ENCODE peak calls at places on chromosomes 7 and 10, in nine cellular contexts. V, B, A, P, Y, F, Q, C and U are unnamed samples. For H3K4me1, the result is how much of the 10 kb centered on the place peaks cover.

GRCh38 chr7:44196450-44196872 is 4.3 kb upstream of the YKT6 start:
- DNase-seq in P (peak), B (no peak), Y (peak), C (peak), V (peak), A (no peak), F (peak), Q (no peak), U (no peak)

GRCh38 chr10:14603539-14604102 is 171.1 kb downstream of the FAM107B start:
- DNase-seq in Q (no peak), P (no peak), Y (peak), B (no peak), A (no peak), V (peak), F (peak), C (peak), U (no peak)

GRCh38 chr7:99975782-99976521 is at the start of gene AZGP1:
- DNase-seq in A (no peak), P (no peak), V (peak), F (peak), B (no peak), Y (no peak), C (peak), Q (no peak), U (no peak)

GRCh38 chr10:104479906-104480579 is 126.4 kb downstream of the CFAP58 start:
- DNase-seq in Y (no peak), Q (no peak), V (no peak), A (no peak), C (no peak), F (no peak), P (no peak), B (no peak), U (peak)

GRCh38 chr10:87092356-87092860 is 2.2 kb downstream of the GLUD1 start:
- DNase-seq in B (no peak), A (no peak), C (peak), Q (no peak), V (no peak), F (no peak), Y (peak), P (no peak), U (no peak)

GRCh38 chr10:48215148-48215982 is 59.1 kb downstream of the FRMPD2 start:
- DNase-seq in Q (no peak), V (peak), B (no peak), P (peak), C (peak), Y (peak), A (peak), F (no peak), U (peak)

GRCh38 chr7:137975768-137976167 is 26.1 kb downstream of the CREB3L2 start:
- DNase-seq in Y (peak), C (no peak), V (no peak), P (no peak), B (no peak), F (no peak), Q (no peak), A (no peak), U (no peak)

GRCh38 chr7:116395125-116395791 is 104.3 kb upstream of the CAV2 start:
- DNase-seq in V (no peak), A (no peak), B (peak), Q (peak), P (peak), F (no peak), Y (no peak), C (peak), U (no peak)

GRCh38 chr7:1704326-1705241 is 34.5 kb downstream of the ELFN1 start:
- DNase-seq in B (no peak), V (no peak), C (no peak), P (no peak), F (peak), Y (no peak), Q (no peak), A (no peak), U (no peak)

GRCh38 chr7:151256410-151257045 is 8.0 kb upstream of the SMARCD3 start:
- DNase-seq in A (no peak), B (peak), F (no peak), V (no peak), Q (peak), P (no peak), C (no peak), Y (no peak), U (no peak)

GRCh38 chr7:111076205-111076604 is 14.7 kb upstream of the LRRN3 start:
- DNase-seq in Q (no peak), F (no peak), V (no peak), P (no peak), B (no peak), A (no peak), Y (no peak), C (no peak), U (no peak)

GRCh38 chr7:74606909-74607255 is 50.6 kb upstream of the GTF2I start:
- DNase-seq in B (no peak), P (no peak), C (no peak), A (no peak), Q (no peak), V (no peak), F (no peak), Y (no peak), U (no peak)

GRCh38 chr7:74599251-74599650 is 58.3 kb upstream of the GTF2I start:
- DNase-seq in V (no peak), A (no peak), Y (no peak), P (no peak), F (no peak), Q (no peak), C (no peak), B (no peak), U (no peak)

GRCh38 chr7:74606101-74606908 is 51.2 kb upstream of the GTF2I start:
- DNase-seq in V (peak), B (no peak), Q (no peak), Y (peak), A (no peak), C (peak), F (peak), P (no peak), U (no peak)

GRCh38 chr7:74598558-74598957 is 59.0 kb upstream of the GTF2I start:
- DNase-seq in A (no peak), Y (no peak), P (no peak), V (no peak), B (no peak), C (no peak), Q (no peak), F (no peak), U (no peak)

DNA sequence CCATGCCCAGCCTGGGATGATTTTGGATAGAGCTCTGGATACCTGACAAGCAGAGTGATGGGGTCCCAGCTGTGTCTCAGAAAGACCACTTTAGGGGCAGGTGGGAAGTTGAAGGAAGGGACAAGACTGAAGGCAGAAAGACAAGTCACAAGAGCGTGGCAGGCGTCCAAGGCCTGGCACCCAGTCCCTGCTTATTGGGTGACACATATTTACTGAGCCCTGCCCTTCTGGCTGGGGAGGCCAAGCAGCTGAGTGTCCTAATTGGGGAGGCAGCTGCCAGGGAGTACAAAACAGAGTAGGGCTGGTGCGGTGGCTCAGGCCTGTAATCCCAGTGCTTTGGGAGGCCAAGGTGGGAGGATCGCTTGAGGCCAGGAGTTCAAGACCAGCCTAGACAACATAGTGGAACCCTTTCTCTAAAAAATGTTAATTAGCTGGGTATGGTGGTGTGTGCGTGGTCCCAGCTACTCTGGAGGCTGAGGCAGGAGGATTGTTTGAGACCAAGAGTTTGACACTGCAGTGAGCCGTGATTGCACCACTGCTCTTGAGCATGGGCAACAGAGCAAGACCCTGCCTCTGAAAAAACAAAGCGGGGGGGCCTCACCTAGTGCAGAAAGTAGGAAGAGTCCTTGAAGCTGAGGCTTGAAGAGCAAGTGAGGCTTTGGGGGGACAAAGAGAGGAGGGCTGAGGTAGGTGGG is 53.0 kb upstream of the GTF2I start:
- DNase-seq in Q (no peak), A (no peak), F (peak), V (no peak), B (no peak), C (no peak), P (no peak), Y (no peak), U (no peak)
- H3K4me1 ChIP-seq in Q (under half), A (under half), F (under half), V (under half), B (under half), C (under half), P (under half), Y (under half), U (under half)

GRCh38 chr7:106281919-106282318 is 2.9 kb downstream of the NAMPT start:
- DNase-seq in B (no peak), Q (no peak), A (no peak), V (no peak), F (no peak), P (no peak), Y (no peak), C (no peak), U (no peak)
- H3K4me1 ChIP-seq in B (under half), Q (under half), A (under half), V (under half), F (half or more), P (half or more), Y (under half), C (under half), U (under half)

GRCh38 chr10:97573021-97573420 is 442 bp downstream of the ANKRD2 start:
- DNase-seq in A (no peak), Y (no peak), F (no peak), Q (no peak), P (no peak), B (no peak), C (no peak), V (no peak), U (no peak)

GRCh38 chr10:97571622-97572021 is 957 bp upstream of the ANKRD2 start:
- DNase-seq in Q (no peak), V (no peak), P (no peak), B (no peak), A (no peak), Y (no peak), F (no peak), C (peak), U (no peak)

GRCh38 chr10:97570146-97570788 is 2.3 kb upstream of the ANKRD2 start:
- DNase-seq in Y (no peak), V (no peak), P (no peak), A (no peak), C (no peak), Q (no peak), F (no peak), B (no peak), U (no peak)

GRCh38 chr10:97572214-97572989 is at the start of gene ANKRD2:
- DNase-seq in C (peak), B (peak), F (peak), V (peak), Y (peak), A (peak), P (peak), Q (peak), U (no peak)

GRCh38 chr10:97570789-97571536 is 1.6 kb upstream of the ANKRD2 start:
- DNase-seq in A (no peak), Q (no peak), P (no peak), F (no peak), V (no peak), C (no peak), B (no peak), Y (no peak), U (no peak)
- H3K4me1 ChIP-seq in A (under half), Q (under half), P (half or more), F (under half), V (under half), C (under half), B (under half), Y (under half), U (under half)

GRCh38 chr10:61898435-61898778 is 3.1 kb upstream of the ARID5B start:
- DNase-seq in Q (no peak), P (no peak), B (no peak), C (no peak), F (no peak), A (no peak), Y (no peak), V (peak), U (no peak)
- H3K4me1 ChIP-seq in Q (under half), P (under half), B (under half), C (under half), F (under half), A (under half), Y (under half), V (under half), U (under half)

DNA sequence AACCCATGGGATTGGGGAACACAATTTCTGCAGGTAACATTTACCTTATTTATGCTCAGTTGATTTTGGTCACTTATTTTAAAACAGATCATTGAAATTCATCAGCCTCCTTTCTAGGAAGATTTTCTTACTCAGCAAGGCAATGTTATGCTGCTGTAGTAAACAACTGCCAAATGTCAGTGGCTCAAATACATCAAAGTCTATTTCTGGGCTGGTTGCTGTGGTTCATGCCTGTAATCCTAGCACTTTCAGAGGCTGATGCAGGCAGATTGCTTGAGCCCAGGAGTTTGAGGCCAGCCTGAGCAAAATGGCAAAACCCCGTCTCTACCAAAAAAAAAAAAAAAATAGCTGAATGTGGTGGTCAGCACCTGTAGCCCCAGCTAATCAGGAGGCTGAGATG is 25.9 kb downstream of the HABP2 start:
- DNase-seq in V (no peak), F (no peak), Q (no peak), C (no peak), A (no peak), P (no peak), B (no peak), Y (no peak), U (no peak)
- H3K4me1 ChIP-seq in V (under half), F (under half), Q (under half), C (under half), A (under half), P (under half), B (under half), Y (under half), U (under half)

GRCh38 chr10:97278491-97278989 is 13.9 kb downstream of the ARHGAP19 start:
- DNase-seq in V (peak), F (no peak), C (peak), B (no peak), A (no peak), Q (no peak), P (peak), Y (peak), U (no peak)
- H3K4me1 ChIP-seq in V (under half), F (under half), C (under half), B (under half), A (under half), Q (under half), P (under half), Y (under half), U (under half)

GRCh38 chr10:27500886-27501285 is 3.2 kb upstream of the RAB18 start:
- DNase-seq in B (no peak), Y (no peak), V (no peak), Q (no peak), C (no peak), F (no peak), P (no peak), A (no peak), U (no peak)

GRCh38 chr10:27503498-27504006 is 552 bp upstream of the RAB18 start:
- DNase-seq in F (no peak), P (no peak), A (no peak), Y (no peak), V (peak), B (no peak), Q (no peak), C (no peak), U (no peak)

GRCh38 chr10:27504007-27504890 is at the start of gene RAB18:
- DNase-seq in A (peak), C (peak), P (peak), F (peak), B (peak), Q (peak), Y (peak), V (peak), U (peak)

GRCh38 chr10:27506280-27506679 is 2.2 kb downstream of the RAB18 start:
- DNase-seq in F (no peak), A (no peak), Q (no peak), P (no peak), V (no peak), B (no peak), C (no peak), Y (no peak), U (no peak)

DNA sequence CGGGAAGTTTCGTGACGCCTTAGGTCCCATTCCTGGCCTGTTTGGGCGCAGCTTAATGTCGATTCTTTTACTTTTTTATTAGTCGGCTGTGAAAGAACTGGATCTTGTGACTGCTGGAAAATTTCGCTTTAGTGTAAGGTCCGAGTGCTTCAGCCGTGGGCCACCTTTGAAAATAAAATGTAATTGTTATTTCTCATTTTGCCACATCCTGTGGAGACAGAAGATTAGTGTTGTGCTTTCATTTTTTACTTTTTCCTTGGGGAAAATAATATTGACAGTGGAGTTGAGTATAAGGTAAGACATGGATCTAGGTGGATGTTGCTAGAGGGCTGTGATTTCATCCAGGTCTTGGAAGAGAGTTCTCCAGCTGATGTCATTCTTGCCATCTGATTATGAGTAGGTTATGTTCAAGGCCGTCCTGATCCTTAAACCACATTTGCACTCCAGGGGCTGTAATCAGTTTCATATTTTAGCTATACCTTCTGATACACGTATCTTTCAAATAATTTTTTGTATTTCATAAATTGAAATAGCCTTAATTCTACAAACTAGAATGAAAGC is 873 bp downstream of the RAB18 start:
- DNase-seq in C (peak), Q (no peak), F (no peak), P (no peak), B (no peak), A (no peak), V (no peak), Y (no peak), U (no peak)
- H3K4me1 ChIP-seq in C (under half), Q (under half), F (under half), P (under half), B (under half), A (under half), V (under half), Y (under half), U (half or more)

GRCh38 chr10:28535846-28536245 is 2.9 kb downstream of the WAC start:
- DNase-seq in C (no peak), F (no peak), Q (no peak), A (no peak), P (no peak), V (no peak), Y (no peak), B (no peak), U (no peak)
- H3K4me1 ChIP-seq in C (under half), F (under half), Q (under half), A (under half), P (under half), V (under half), Y (under half), B (under half), U (under half)

GRCh38 chr10:50379652-50380051 is 128.3 kb upstream of the ASAH2 start:
- DNase-seq in Q (no peak), B (no peak), Y (no peak), A (no peak), F (no peak), V (no peak), C (no peak), P (no peak), U (no peak)

GRCh38 chr10:50375051-50375452 is 123.7 kb upstream of the ASAH2 start:
- DNase-seq in F (no peak), A (no peak), C (no peak), V (no peak), P (no peak), Q (no peak), Y (no peak), B (no peak), U (no peak)

GRCh38 chr10:50373821-50374501 is 122.6 kb upstream of the ASAH2 start:
- DNase-seq in V (no peak), C (no peak), Q (no peak), F (no peak), A (no peak), Y (no peak), P (no peak), B (no peak), U (no peak)

GRCh38 chr10:50369931-50370330 is 118.6 kb upstream of the ASAH2 start:
- DNase-seq in B (no peak), Y (no peak), A (no peak), C (no peak), F (no peak), V (no peak), Q (no peak), P (no peak), U (no peak)

DNA sequence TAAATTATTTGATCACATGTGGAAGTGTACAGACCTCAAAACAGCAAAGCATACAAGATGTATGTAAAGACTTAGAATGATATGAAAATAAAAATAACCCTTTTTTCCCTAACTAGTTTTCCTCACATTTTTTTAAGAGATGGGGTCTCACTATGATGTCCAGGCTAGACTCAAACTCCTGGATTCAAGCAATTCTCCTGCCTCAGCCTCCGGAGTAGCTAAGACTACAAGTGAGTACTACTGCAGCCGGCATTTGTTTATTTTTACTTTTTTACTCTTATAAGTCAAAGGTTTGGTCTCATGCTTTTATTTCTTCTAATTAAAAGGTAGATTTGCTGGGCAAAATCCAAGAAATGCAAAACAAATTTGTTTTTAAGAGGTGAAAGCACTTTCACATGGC is 124.4 kb upstream of the ASAH2 start:
- DNase-seq in V (no peak), F (no peak), Q (no peak), P (no peak), C (no peak), A (no peak), B (no peak), Y (no peak), U (no peak)
- H3K4me1 ChIP-seq in V (under half), F (under half), Q (under half), P (under half), C (under half), A (under half), B (under half), Y (under half), U (under half)